ENCODE peak calls at places on chromosomes 3 and 15, in ten cellular contexts. P is D341Med; F is activated naive CD8-positive, alpha-beta T cell treated with anti-CD3 and anti-CD28 coated beads, Interleukin-2, amount 50 U/mL, for 24 hours; X is stimulated activated CD4-positive, alpha-beta T cell treated with anti-CD3 and anti-CD28 coated beads, Interleukin-1b, Interleukin-23, amount 100 ng/mL, for 24 hours; I is LoVo; Z is testis; J is AG08396; A is iPS DF 6.9; V is caudate nucleus; U is SHP77. S is an unnamed sample.

GRCh38 chr15:40902605-40903561 is 8.6 kb downstream of the VPS18 start:
- DNase-seq in I (no peak), Z (peak), A (no peak), J (no peak), U (no peak), V (no peak), F (no peak), P (no peak), X (no peak), S (no peak)

GRCh38 chr3:28286595-28286994 is 45.2 kb downstream of the CMC1 start:
- DNase-seq in X (no peak), I (peak), J (peak), Z (no peak), V (no peak), P (peak), U (no peak), F (no peak), A (no peak), S (no peak)

GRCh38 chr3:195191580-195191979 is 79.4 kb downstream of the XXYLT1 start:
- DNase-seq in P (no peak), V (no peak), U (no peak), A (no peak), X (no peak), J (no peak), F (no peak), I (no peak), Z (no peak), S (no peak)

GRCh38 chr15:54089776-54090175 is 111.5 kb downstream of the UNC13C start:
- DNase-seq in I (no peak), Z (no peak), A (no peak), P (no peak), X (no peak), F (no peak), U (no peak), V (no peak), J (no peak), S (no peak)

GRCh38 chr3:10653241-10653640 is 147.9 kb upstream of the ATP2B2 start:
- DNase-seq in A (no peak), F (no peak), X (no peak), P (no peak), V (no peak), I (no peak), Z (no peak), J (no peak), U (no peak), S (no peak)

GRCh38 chr3:111666041-111666735 is 71.0 kb upstream of the ZBED2 start:
- DNase-seq in J (no peak), V (no peak), A (no peak), F (no peak), X (no peak), P (no peak), I (no peak), U (no peak), Z (no peak), S (no peak)

GRCh38 chr3:14300721-14301377 is 101.6 kb upstream of the SLC6A6 start:
- DNase-seq in I (no peak), Z (no peak), V (no peak), X (no peak), U (no peak), F (no peak), A (no peak), J (no peak), P (no peak), S (no peak)

GRCh38 chr3:41202834-41203345 is 3.6 kb downstream of the CTNNB1 start:
- DNase-seq in J (peak), A (no peak), V (no peak), U (no peak), Z (peak), X (no peak), I (peak), P (peak), F (no peak), S (no peak)

GRCh38 chr3:14764331-14765064 is 54.3 kb upstream of the FGD5 start:
- DNase-seq in Z (no peak), U (no peak), J (peak), P (peak), A (no peak), F (no peak), V (no peak), X (no peak), I (no peak), S (no peak)

GRCh38 chr15:68415501-68416157 is 16.3 kb downstream of the ITGA11 start:
- DNase-seq in P (no peak), F (no peak), X (no peak), A (no peak), Z (peak), U (no peak), J (no peak), V (no peak), I (no peak), S (no peak)

GRCh38 chr3:188097786-188098185 is 56.2 kb upstream of the LPP start:
- DNase-seq in U (no peak), X (no peak), A (no peak), F (no peak), V (no peak), Z (no peak), J (no peak), P (no peak), I (no peak), S (no peak)

GRCh38 chr3:152554980-152555379 is 280.0 kb upstream of the P2RY1 start:
- DNase-seq in X (no peak), Z (no peak), I (no peak), P (no peak), A (no peak), J (no peak), V (no peak), U (no peak), F (no peak), S (no peak)

GRCh38 chr15:80265021-80265420 is 13.0 kb upstream of the CTXND1 start:
- DNase-seq in Z (no peak), I (no peak), J (no peak), F (peak), A (no peak), X (peak), V (no peak), P (no peak), U (no peak), S (no peak)

GRCh38 chr15:68586274-68586961 is 7.6 kb downstream of the CORO2B start:
- DNase-seq in Z (no peak), I (peak), J (peak), P (no peak), X (no peak), U (no peak), V (no peak), A (no peak), F (no peak), S (no peak)

GRCh38 chr3:53114011-53114400 is 16.2 kb downstream of the RFT1 start:
- DNase-seq in X (peak), Z (peak), A (peak), J (peak), F (peak), I (peak), V (peak), U (peak), P (peak), S (peak)

GRCh38 chr3:152671998-152672649 is 162.8 kb upstream of the P2RY1 start:
- DNase-seq in P (no peak), I (no peak), A (no peak), Z (no peak), F (no peak), J (no peak), X (no peak), V (no peak), U (no peak), S (no peak)

GRCh38 chr3:43316783-43317460 is 30.6 kb downstream of the SNRK start:
- DNase-seq in F (no peak), U (no peak), X (no peak), J (no peak), P (no peak), A (no peak), Z (no peak), V (no peak), I (no peak), S (no peak)

GRCh38 chr3:63192248-63192647 is 85.9 kb upstream of the SYNPR start:
- DNase-seq in X (no peak), I (no peak), V (no peak), U (no peak), P (peak), Z (no peak), A (no peak), J (no peak), F (no peak), S (no peak)

GRCh38 chr3:94811836-94812235 is 749.0 kb downstream of the NSUN3 start:
- DNase-seq in F (no peak), U (peak), A (peak), I (no peak), Z (no peak), P (no peak), V (no peak), J (no peak), X (no peak), S (no peak)